ENCODE peak calls at places on chromosomes 1 and 21, in eight cellular contexts. X, K, A, S, F, G, Y and B are unnamed samples.

GRCh38 chr1:54404939-54405880 is 984 bp downstream of the SSBP3 start:
- DNase-seq in X (no peak), K (peak; percentile 15), A (peak; percentile 26), S (no peak), F (peak; percentile 36), G (peak; percentile 66), Y (peak; percentile 9), B (peak; percentile 30)

GRCh38 chr1:119647228-119647733 is 785 bp downstream of the ZNF697 start:
- DNase-seq in X (no peak), K (no peak), A (no peak), S (no peak), F (no peak), G (peak; percentile 55), Y (no peak), B (no peak)

GRCh38 chr1:47340227-47340626 is 6.6 kb downstream of the CMPK1 start:
- DNase-seq in X (no peak), K (no peak), A (no peak), S (peak; percentile 22), F (no peak), G (no peak), Y (no peak), B (no peak)

GRCh38 chr1:155698382-155699038 is 9.6 kb downstream of the DAP3 start:
- DNase-seq in X (no peak), K (peak; percentile 60), A (no peak), S (peak; percentile 61), F (peak; percentile 2), G (no peak), Y (no peak), B (no peak)

GRCh38 chr1:59013276-59013927 is 229.6 kb upstream of the JUN start:
- DNase-seq in X (no peak), K (peak; percentile 61), A (no peak), S (peak; percentile 69), F (peak; percentile 5), G (peak; percentile 60), Y (no peak), B (peak; percentile 76)

GRCh38 chr1:10641976-10642375 is 154.5 kb downstream of the CASZ1 start:
- DNase-seq in X (no peak), K (no peak), A (no peak), S (no peak), F (no peak), G (no peak), Y (no peak), B (no peak)

GRCh38 chr1:183812686-183813569 is 8.0 kb downstream of the RGL1 start:
- DNase-seq in X (no peak), K (peak; percentile 75), A (no peak), S (peak; percentile 72), F (no peak), G (no peak), Y (no peak), B (peak; percentile 16)

GRCh38 chr1:35640380-35641232 is 720 bp downstream of the PSMB2 start:
- DNase-seq in X (no peak), K (peak; percentile 11), A (no peak), S (no peak), F (no peak), G (no peak), Y (no peak), B (peak; percentile 10)

GRCh38 chr1:66275083-66275482 is 258.9 kb upstream of the SGIP1 start:
- DNase-seq in X (no peak), K (no peak), A (no peak), S (no peak), F (no peak), G (no peak), Y (no peak), B (no peak)

GRCh38 chr1:69649383-69649782 is 81.7 kb downstream of the LRRC7 start:
- DNase-seq in X (no peak), K (no peak), A (no peak), S (no peak), F (no peak), G (no peak), Y (no peak), B (no peak)

GRCh38 chr1:45617618-45618017 is 6.2 kb downstream of the CCDC17 start:
- DNase-seq in X (no peak), K (peak; percentile 64), A (no peak), S (peak; percentile 51), F (no peak), G (no peak), Y (no peak), B (peak; percentile 65)

GRCh38 chr1:194167956-194168355 is 981.5 kb upstream of the B3GALT2 start:
- DNase-seq in X (no peak), K (no peak), A (no peak), S (peak; percentile 23), F (no peak), G (no peak), Y (no peak), B (no peak)

GRCh38 chr1:158019177-158019868 is 25.9 kb downstream of the KIRREL1 start:
- DNase-seq in X (peak; percentile 42), K (peak; percentile 95), A (no peak), S (peak; percentile 93), F (no peak), G (peak; percentile 73), Y (no peak), B (peak; percentile 87)

GRCh38 chr1:228989992-228990827 is 254.9 kb downstream of the RHOU start:
- DNase-seq in X (no peak), K (no peak), A (peak; percentile 81), S (peak; percentile 66), F (peak; percentile 81), G (peak; percentile 90), Y (peak; percentile 91), B (peak; percentile 16)

GRCh38 chr1:6329392-6329791 is 64.2 kb downstream of the ACOT7 start:
- DNase-seq in X (no peak), K (no peak), A (no peak), S (peak; percentile 52), F (no peak), G (no peak), Y (no peak), B (no peak)

GRCh38 chr21:42360317-42360716 is 6.0 kb downstream of the TFF1 start:
- DNase-seq in X (no peak), K (no peak), A (no peak), S (no peak), F (no peak), G (no peak), Y (no peak), B (no peak)

GRCh38 chr1:206544562-206545257 is 37.4 kb downstream of the RASSF5 start:
- DNase-seq in X (peak; percentile 35), K (peak; percentile 59), A (peak; percentile 38), S (peak; percentile 53), F (peak; percentile 52), G (peak; percentile 74), Y (peak; percentile 61), B (peak; percentile 64)

GRCh38 chr1:180743868-180744267 is 112.0 kb downstream of the XPR1 start:
- DNase-seq in X (no peak), K (no peak), A (no peak), S (no peak), F (no peak), G (no peak), Y (no peak), B (no peak)